ENCODE peak calls at places on chromosomes 1 and 21, in five cellular contexts. B is GM23338, W is progenitor cell of endocrine pancreas, T is HFF-Myc, F is GM20000. Z is an unnamed sample.

GRCh38 chr1:247357062-247357780 is 25.6 kb upstream of the ZNF496 start:
- DNase-seq in B (peak), F (no peak), T (no peak), W (no peak), Z (no peak)

GRCh38 chr1:116690809-116691323 is 23.3 kb upstream of the IGSF3 start:
- DNase-seq in W (no peak), T (no peak), F (no peak), B (no peak), Z (no peak)

GRCh38 chr1:246488674-246489073 is 18.4 kb downstream of the SMYD3 start:
- DNase-seq in W (no peak), F (no peak), B (no peak), T (no peak), Z (no peak)

GRCh38 chr1:12397426-12398134 is 167.8 kb downstream of the VPS13D start:
- DNase-seq in B (no peak), W (no peak), F (no peak), T (no peak), Z (no peak)

GRCh38 chr1:191320062-191320461 is 838.2 kb upstream of the RGS18 start:
- DNase-seq in T (no peak), B (no peak), F (no peak), W (no peak), Z (no peak)

GRCh38 chr1:171254859-171255258 is 6.6 kb downstream of the FMO1 start:
- DNase-seq in F (no peak), B (no peak), T (no peak), W (no peak), Z (no peak)

GRCh38 chr1:21906173-21907078 is 30.7 kb downstream of the HSPG2 start:
- DNase-seq in F (no peak), B (no peak), W (no peak), T (no peak), Z (no peak)

GRCh38 chr1:112312315-112312714 is 83.7 kb upstream of the CTTNBP2NL start:
- DNase-seq in B (no peak), T (no peak), F (no peak), W (no peak), Z (no peak)

GRCh38 chr21:34126269-34126668 is 52.9 kb downstream of the MRPS6 start:
- DNase-seq in W (no peak), T (peak), F (no peak), B (peak), Z (peak)

GRCh38 chr1:215273838-215274516 is 191.4 kb downstream of the KCNK2 start:
- DNase-seq in T (peak), F (no peak), W (no peak), B (no peak), Z (no peak)

GRCh38 chr1:22077728-22078127 is 25.2 kb downstream of the CDC42 start:
- DNase-seq in F (no peak), T (no peak), B (no peak), W (no peak), Z (peak)

GRCh38 chr1:226939439-226940028 is 560 bp upstream of the COQ8A start:
- DNase-seq in B (peak), F (peak), W (peak), T (no peak), Z (peak)

GRCh38 chr1:195097316-195097715 is 1510.9 kb downstream of the KCNT2 start:
- DNase-seq in W (no peak), B (no peak), T (no peak), F (no peak), Z (no peak)

GRCh38 chr1:207024202-207025143 is 8.1 kb downstream of the C1orf116 start:
- DNase-seq in W (no peak), F (no peak), B (no peak), T (no peak), Z (peak)

GRCh38 chr1:247079141-247079874 is 697 bp upstream of the ZNF670 start:
- DNase-seq in B (peak), F (peak), T (no peak), W (no peak), Z (peak)

GRCh38 chr1:240169188-240169587 is 77.5 kb downstream of the FMN2 start:
- DNase-seq in W (no peak), T (no peak), F (no peak), B (peak), Z (no peak)

GRCh38 chr1:228112167-228112566 is 3.1 kb upstream of the MRPL55 start:
- DNase-seq in F (no peak), T (no peak), W (no peak), B (no peak), Z (no peak)

GRCh38 chr1:27011058-27011764 is 1.4 kb downstream of the TENT5B start:
- DNase-seq in T (no peak), W (peak), B (peak), F (no peak), Z (no peak)

GRCh38 chr1:234322979-234323378 is 50.3 kb upstream of the COA6 start:
- DNase-seq in W (no peak), T (no peak), F (peak), B (peak), Z (peak)

GRCh38 chr21:30839304-30839703 is 9.7 kb upstream of the KRTAP7-1 start:
- DNase-seq in F (peak), W (peak), B (peak), T (peak), Z (peak)

GRCh38 chr1:211639500-211640361 is 35.7 kb downstream of the NEK2 start:
- DNase-seq in W (no peak), B (no peak), F (no peak), T (peak), Z (no peak)

GRCh38 chr1:85464497-85465098 is 361 bp downstream of the DDAH1 start:
- DNase-seq in W (peak), F (peak), B (peak), T (no peak), Z (peak)

GRCh38 chr1:209030454-209031167 is 552.9 kb upstream of the CAMK1G start:
- DNase-seq in B (no peak), W (no peak), T (no peak), F (no peak), Z (no peak)

GRCh38 chr1:229714964-229715603 is 89.0 kb downstream of the URB2 start:
- DNase-seq in F (no peak), T (no peak), B (peak), W (no peak), Z (peak)

GRCh38 chr21:14875186-14875585 is 189.6 kb downstream of the NRIP1 start:
- DNase-seq in T (no peak), F (no peak), W (no peak), B (no peak), Z (no peak)

GRCh38 chr1:24186711-24186992 is 437 bp downstream of the IFNLR1 start:
- DNase-seq in W (no peak), T (no peak), F (no peak), B (no peak), Z (no peak)

GRCh38 chr21:33981341-33982101 is 65.9 kb upstream of the ATP5PO start:
- DNase-seq in T (no peak), F (no peak), W (no peak), B (no peak), Z (no peak)

GRCh38 chr1:151968058-151968457 is 25.6 kb downstream of the S100A10 start:
- DNase-seq in W (no peak), B (peak), F (peak), T (no peak), Z (peak)

GRCh38 chr21:33588485-33589335 is at the start of gene DONSON:
- DNase-seq in T (peak), F (peak), B (peak), W (peak), Z (peak)

GRCh38 chr1:197435224-197435623 is 167.2 kb downstream of the CRB1 start:
- DNase-seq in F (no peak), B (peak), T (no peak), W (no peak), Z (no peak)

GRCh38 chr1:247487057-247487456 is 29.2 kb upstream of the OR2B11 start:
- DNase-seq in W (no peak), B (peak), T (no peak), F (peak), Z (peak)

GRCh38 chr1:185973645-185974044 is 239.5 kb downstream of the HMCN1 start:
- DNase-seq in F (no peak), B (no peak), W (no peak), T (peak), Z (no peak)

GRCh38 chr1:157236072-157236471 is 97.9 kb upstream of the ETV3 start:
- DNase-seq in T (no peak), F (no peak), B (no peak), W (no peak), Z (no peak)

GRCh38 chr1:27086026-27086425 is 68.9 kb downstream of the SLC9A1 start:
- DNase-seq in F (no peak), W (no peak), T (no peak), B (no peak), Z (no peak)

DNA sequence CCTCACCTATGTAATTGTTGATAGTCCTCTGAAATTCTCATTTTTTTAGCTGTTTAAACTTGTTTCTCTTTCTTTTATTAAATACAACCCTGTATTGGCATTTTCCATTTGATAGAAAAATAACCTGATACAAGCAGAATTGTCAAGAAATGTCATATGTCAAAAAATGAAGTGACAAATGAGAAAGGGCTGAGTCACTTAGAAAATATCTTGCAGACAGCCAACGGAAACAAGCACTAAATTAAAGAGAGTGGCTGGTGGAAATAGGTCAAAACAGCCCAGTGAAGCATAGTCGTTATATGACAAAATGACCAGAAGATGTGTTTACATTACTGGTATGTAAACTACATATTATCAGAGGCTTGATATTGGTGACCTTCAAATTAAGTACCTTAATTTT is 484.4 kb downstream of the PLA2G4A start:
- DNase-seq in T (no peak), F (no peak), B (no peak), W (no peak), Z (no peak)
- TF ChIP-seq CTCF in T (no peak), F (no peak), B (no peak), W (no peak), Z (no peak)

DNA sequence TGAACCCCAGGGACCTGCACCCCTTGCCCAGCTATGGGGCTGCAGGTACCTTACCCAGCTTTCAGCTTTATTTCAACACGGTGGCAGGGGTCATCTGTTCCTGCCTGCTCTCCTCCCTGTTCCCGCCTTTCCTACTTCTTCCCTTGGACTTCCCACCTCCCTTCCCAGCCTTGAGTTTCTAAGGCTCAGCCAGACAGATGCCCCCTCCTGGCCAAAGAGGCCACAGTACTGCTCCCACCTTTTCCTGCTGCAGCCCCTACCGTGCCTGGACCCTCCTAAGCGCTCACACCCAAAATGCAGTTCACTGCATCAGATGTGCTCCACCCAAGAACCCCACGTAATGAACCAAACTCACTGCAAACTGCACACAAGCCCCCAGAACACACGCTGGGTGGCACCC is 7.7 kb downstream of the NOC2L start:
- DNase-seq in T (no peak), W (no peak), B (peak), F (no peak), Z (no peak)
- TF ChIP-seq CTCF in T (peak), W (peak), B (peak), F (no peak), Z (no peak)

GRCh38 chr1:77539510-77540142 is 142.8 kb downstream of the ZZZ3 start:
- DNase-seq in B (no peak), W (no peak), T (peak), F (no peak), Z (no peak)
- TF ChIP-seq CTCF in B (no peak), W (no peak), T (no peak), F (no peak), Z (no peak)

GRCh38 chr21:42850866-42851391 is 28.4 kb downstream of the WDR4 start:
- DNase-seq in W (no peak), F (peak), B (peak), T (no peak), Z (peak)
- TF ChIP-seq CTCF in W (peak), F (peak), B (peak), T (peak), Z (peak)

GRCh38 chr21:41820384-41821080 is 53.7 kb upstream of the RIPK4 start:
- DNase-seq in T (no peak), B (no peak), F (no peak), W (no peak), Z (no peak)

GRCh38 chr21:41823906-41824305 is 55.2 kb downstream of the PRDM15 start:
- DNase-seq in B (no peak), W (no peak), F (no peak), T (no peak), Z (no peak)

GRCh38 chr21:41823166-41823565 is 56.0 kb downstream of the PRDM15 start:
- DNase-seq in F (no peak), B (no peak), W (no peak), T (no peak), Z (no peak)

GRCh38 chr21:41821081-41821755 is 54.4 kb upstream of the RIPK4 start:
- DNase-seq in T (no peak), B (no peak), W (no peak), F (no peak), Z (no peak)

DNA sequence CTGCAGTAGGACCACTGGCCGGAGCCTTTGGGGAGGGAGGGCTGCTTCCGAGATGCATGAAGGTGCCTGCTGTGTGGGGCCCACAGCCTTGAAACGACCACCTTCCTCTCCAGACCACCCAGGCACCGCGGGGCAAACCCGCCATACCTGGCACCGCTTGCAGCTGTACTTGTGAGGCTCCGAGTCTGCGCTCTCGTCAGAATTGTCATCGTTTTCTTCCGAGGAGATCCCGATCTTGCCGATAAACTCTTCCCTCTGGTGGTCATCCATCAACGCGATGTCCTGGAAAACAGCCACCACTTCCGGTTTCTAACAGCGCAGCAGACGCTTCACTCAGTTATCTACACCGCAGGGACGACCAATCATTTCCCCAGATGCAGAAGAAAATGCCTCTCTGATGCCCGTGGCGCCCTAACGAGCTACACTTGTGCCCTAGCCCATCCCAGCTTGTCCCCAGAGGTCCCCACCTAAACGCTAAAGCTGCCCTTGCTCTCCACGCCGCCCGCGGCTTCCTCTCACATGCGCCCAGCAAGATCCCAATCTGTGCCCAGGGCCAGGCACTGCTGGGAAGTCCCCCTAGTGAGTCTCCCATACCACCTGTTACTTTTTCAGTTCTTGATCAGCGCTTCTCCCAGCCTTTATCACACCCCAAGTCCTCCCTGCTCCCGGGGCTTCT is 55.0 kb upstream of the RIPK4 start:
- DNase-seq in T (no peak), F (no peak), B (no peak), W (no peak), Z (no peak)
- TF ChIP-seq CTCF in T (no peak), F (no peak), B (no peak), W (no peak), Z (no peak)